ENCODE peak calls at places on chromosomes 16 and 17, in four cellular contexts. C is HepG2, T is SK-N-SH, L is K562. A is an unnamed sample.

GRCh38 chr17:13590441-13590840 is 11.3 kb downstream of the HS3ST3A1 start:
- DNase-seq in C (no peak), T (no peak), L (no peak), A (no peak)

GRCh38 chr16:53504161-53504663 is 1.2 kb upstream of the AKTIP start:
- DNase-seq in C (no peak), T (peak), L (no peak), A (peak)

GRCh38 chr17:32350662-32351418 is 883 bp downstream of the ZNF207 start:
- DNase-seq in C (peak), T (peak), L (no peak), A (no peak)

GRCh38 chr17:18379246-18380146 is 1.9 kb downstream of the EVPLL start:
- DNase-seq in C (no peak), T (peak), L (no peak), A (no peak)

GRCh38 chr17:61457226-61457983 is 5.2 kb downstream of the TBX4 start:
- DNase-seq in C (no peak), T (no peak), L (no peak), A (peak)

GRCh38 chr17:41308918-41309359 is at the start of gene KRTAP16-1:
- DNase-seq in C (no peak), T (no peak), L (no peak), A (no peak)

GRCh38 chr16:19092653-19093410 is 20.9 kb upstream of the ITPRIPL2 start:
- DNase-seq in C (no peak), T (no peak), L (no peak), A (no peak)

GRCh38 chr17:40886090-40886489 is 1.0 kb upstream of the KRT20 start:
- DNase-seq in C (no peak), T (no peak), L (no peak), A (no peak)

GRCh38 chr16:27749547-27749875 is 199.6 kb downstream of the KATNIP start:
- DNase-seq in C (no peak), T (no peak), L (no peak), A (no peak)

GRCh38 chr16:54921229-54921824 is 9.3 kb upstream of the IRX5 start:
- DNase-seq in C (no peak), T (no peak), L (no peak), A (no peak)

GRCh38 chr17:2595200-2595599 is 1.7 kb downstream of the PAFAH1B1 start:
- DNase-seq in C (no peak), T (no peak), L (peak), A (no peak)

GRCh38 chr16:23227529-23227928 is 45.0 kb downstream of the SCNN1G start:
- DNase-seq in C (no peak), T (no peak), L (peak), A (no peak)

GRCh38 chr17:44066204-44066930 is at the start of gene LSM12:
- DNase-seq in C (peak), T (peak), L (peak), A (peak)

GRCh38 chr17:31089461-31089860 is 5.3 kb upstream of the NF1 start:
- DNase-seq in C (no peak), T (no peak), L (no peak), A (no peak)

GRCh38 chr17:3959295-3959899 is 4.8 kb downstream of the ATP2A3 start:
- DNase-seq in C (peak), T (no peak), L (peak), A (no peak)

GRCh38 chr17:32192379-32192778 is 50.1 kb downstream of the RHOT1 start:
- DNase-seq in C (no peak), T (no peak), L (no peak), A (no peak)

GRCh38 chr17:75738218-75738802 is 17.1 kb downstream of the ITGB4 start:
- DNase-seq in C (peak), T (no peak), L (peak), A (no peak)
- TF ChIP-seq MAX in C (peak), T (no peak), L (peak), A (no peak)

GRCh38 chr16:64892843-64893242 is 229.0 kb downstream of the CDH11 start:
- DNase-seq in C (no peak), T (no peak), L (no peak), A (no peak)
- TF ChIP-seq FOXJ3 in C (no peak), T (no peak), L (no peak), A (no peak)

DNA sequence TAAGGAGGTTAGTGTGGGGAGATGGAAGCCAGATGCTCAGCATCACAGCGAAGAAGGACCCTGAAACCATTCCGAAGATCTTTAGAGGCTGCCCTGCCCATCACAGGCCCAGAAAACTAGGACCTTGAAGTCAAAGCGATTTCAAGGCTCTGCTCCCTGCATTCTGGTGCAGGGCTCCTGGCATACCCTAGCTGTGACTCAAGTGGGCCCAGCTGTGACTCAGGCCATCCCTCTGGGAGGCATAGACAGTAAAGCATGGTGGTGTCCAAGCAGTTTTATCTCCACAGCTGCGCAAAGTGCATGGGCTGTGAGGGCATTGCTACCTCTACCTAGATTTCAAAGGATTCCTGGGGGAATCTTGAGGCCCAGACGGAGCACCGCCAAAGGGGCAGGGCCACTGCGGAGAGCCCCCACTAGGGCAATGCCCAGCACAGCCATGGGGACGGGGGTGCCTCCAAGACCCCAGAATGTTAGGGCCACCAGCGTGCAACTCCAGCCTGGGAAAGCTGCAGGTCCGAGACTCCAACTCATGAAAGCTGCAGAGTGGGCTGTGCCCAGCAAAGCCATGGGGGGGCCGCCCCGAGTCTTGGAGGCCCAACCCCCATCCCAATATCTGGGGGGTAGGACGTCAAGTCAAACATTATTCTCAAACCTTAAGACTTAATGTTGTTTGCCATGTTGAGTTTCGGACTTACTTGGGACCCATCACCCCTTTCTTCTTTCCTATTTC is 11.7 kb upstream of the ZNF594 start:
- DNase-seq in C (no peak), T (no peak), L (no peak), A (no peak)
- TF ChIP-seq MAX in C (no peak), T (no peak), L (no peak), A (no peak)

GRCh38 chr17:17036520-17036998 is 5.7 kb upstream of the MPRIP start:
- DNase-seq in C (no peak), T (no peak), L (no peak), A (no peak)
- TF ChIP-seq FOXJ3 in C (no peak), T (no peak), L (no peak), A (no peak)

GRCh38 chr16:66486773-66487579 is 59.9 kb downstream of the BEAN1 start:
- DNase-seq in C (no peak), T (peak), L (no peak), A (no peak)
- TF ChIP-seq MAX in C (no peak), T (no peak), L (no peak), A (no peak)

GRCh38 chr16:68356249-68356918 is 45.6 kb downstream of the PRMT7 start:
- DNase-seq in C (no peak), T (peak), L (no peak), A (no peak)
- TF ChIP-seq FOXJ3 in C (no peak), T (no peak), L (no peak), A (no peak)

GRCh38 chr16:50859628-50860360 is 117.9 kb downstream of the CYLD start:
- DNase-seq in C (peak), T (no peak), L (no peak), A (no peak)
- TF ChIP-seq MAX in C (no peak), T (no peak), L (no peak), A (no peak)

GRCh38 chr17:72254808-72255449 is 134.1 kb downstream of the SOX9 start:
- DNase-seq in C (no peak), T (no peak), L (no peak), A (no peak)
- TF ChIP-seq FOXJ3 in C (no peak), T (no peak), L (no peak), A (no peak)

GRCh38 chr17:54353789-54354525 is 531.2 kb downstream of the KIF2B start:
- DNase-seq in C (no peak), T (no peak), L (no peak), A (no peak)
- TF ChIP-seq MAX in C (no peak), T (no peak), L (no peak), A (no peak)

GRCh38 chr16:316741-317464 is 33.9 kb downstream of the PDIA2 start:
- DNase-seq in C (no peak), T (no peak), L (no peak), A (no peak)
- TF ChIP-seq FOXJ3 in C (no peak), T (no peak), L (no peak), A (no peak)